ENCODE peak calls at places on chromosomes 7 and 10, in five cellular contexts. O, M, J, V and N are unnamed samples.

GRCh38 chr7:45033931-45034290 is 33.9 kb downstream of the CCM2 start:
- DNase-seq in O (no peak), J (peak), V (no peak), M (no peak), N (no peak)

GRCh38 chr10:84665883-84666463 is 337.6 kb downstream of the CCSER2 start:
- DNase-seq in J (no peak), V (no peak), O (no peak), M (peak), N (no peak)

GRCh38 chr10:53580465-53580864 is 807.9 kb upstream of the MBL2 start:
- DNase-seq in J (no peak), M (no peak), O (no peak), V (no peak), N (no peak)

GRCh38 chr7:74579800-74580685 is 77.5 kb upstream of the GTF2I start:
- DNase-seq in M (no peak), V (no peak), O (peak), J (no peak), N (no peak)

GRCh38 chr7:3548815-3549214 is 247.8 kb downstream of the SDK1 start:
- DNase-seq in V (no peak), J (no peak), M (no peak), O (no peak), N (no peak)

GRCh38 chr7:78828317-78828716 is 625.1 kb downstream of the MAGI2 start:
- DNase-seq in M (no peak), V (no peak), O (no peak), J (no peak), N (no peak)

GRCh38 chr10:48289652-48290238 is 15.2 kb upstream of the FRMPD2 start:
- DNase-seq in V (no peak), J (peak), O (peak), M (peak), N (no peak)

GRCh38 chr10:26881600-26882331 is 21.0 kb upstream of the ABI1 start:
- DNase-seq in J (no peak), O (peak), V (no peak), M (peak), N (no peak)

GRCh38 chr7:30914611-30915601 is 3.3 kb downstream of the AQP1 start:
- DNase-seq in M (peak), V (no peak), J (no peak), O (peak), N (no peak)

GRCh38 chr7:85806321-85806720 is 619.5 kb upstream of the SEMA3D start:
- DNase-seq in V (no peak), J (no peak), M (no peak), O (no peak), N (no peak)

GRCh38 chr10:83605783-83606182 is 533.5 kb upstream of the GHITM start:
- DNase-seq in M (no peak), O (no peak), J (no peak), V (no peak), N (no peak)

GRCh38 chr7:131654668-131655326 is 98.4 kb upstream of the PODXL start:
- DNase-seq in M (peak), V (peak), J (peak), O (peak), N (peak)

GRCh38 chr7:110766874-110767273 is 324.1 kb upstream of the LRRN3 start:
- DNase-seq in J (no peak), O (no peak), V (no peak), M (no peak), N (no peak)

GRCh38 chr10:71927669-71928592 is 36.3 kb upstream of the CHST3 start:
- DNase-seq in J (no peak), V (peak), O (peak), M (no peak), N (no peak)

GRCh38 chr10:47111329-47111862 is 188.6 kb upstream of the GDF10 start:
- DNase-seq in O (no peak), M (no peak), J (no peak), V (no peak), N (no peak)

GRCh38 chr7:137015015-137015414 is 146.6 kb downstream of the CHRM2 start:
- DNase-seq in O (no peak), V (no peak), J (no peak), M (no peak), N (no peak)

GRCh38 chr10:125025341-125025740 is 83.4 kb downstream of the ZRANB1 start:
- DNase-seq in V (no peak), J (no peak), O (peak), M (no peak), N (no peak)

GRCh38 chr10:72667207-72667864 is 24.6 kb upstream of the MCU start:
- DNase-seq in V (no peak), J (no peak), M (no peak), O (no peak), N (no peak)

GRCh38 chr10:112953760-112954159 is 3.7 kb downstream of the TCF7L2 start:
- DNase-seq in V (no peak), O (peak), M (peak), J (no peak), N (no peak)